ENCODE peak calls at places on chromosomes 4 and X, in nine cellular contexts. T is nucleus accumbens; V is stimulated activated CD8-positive, alpha-beta memory T cell treated with anti-CD3 and anti-CD28 coated beads, Interleukin-4, amount 100 ng/mL, for 4 hours; F is adipocyte; N is NK-92 treated with Interleukin-12 subunit alpha and Interleukin-12 subunit beta, amount 100 ng/mL, for 24 hours; Z is uterus; J is effector memory CD4-positive, alpha-beta T cell; R is BJ; I is RWPE1. P is an unnamed sample.

GRCh38 chrX:130916636-130917422 is 13.8 kb upstream of the ENOX2 start:
- DNase-seq in J (no peak), Z (peak; percentile 33), F (peak; percentile 72), T (peak; percentile 19), I (peak; percentile 31), R (no peak), V (no peak), N (peak; percentile 4), P (peak; percentile 66)

GRCh38 chr4:155629831-155630425 is 36.7 kb upstream of the GUCY1A1 start:
- DNase-seq in T (no peak), N (no peak), F (peak; percentile 68), Z (no peak), I (no peak), R (no peak), V (no peak), J (no peak), P (peak; percentile 35)

GRCh38 chr4:118869808-118870342 is 18.8 kb upstream of the SYNPO2 start:
- DNase-seq in I (no peak), N (no peak), T (no peak), J (no peak), R (no peak), V (no peak), Z (no peak), F (peak; percentile 39), P (peak; percentile 49)

GRCh38 chr4:156779774-156780173 is 191.8 kb downstream of the PDGFC start:
- DNase-seq in T (no peak), V (no peak), R (peak; percentile 68), N (no peak), I (peak; percentile 62), J (no peak), Z (no peak), F (no peak), P (peak; percentile 90)

GRCh38 chr4:150782921-150783320 is 201.0 kb downstream of the MAB21L2 start:
- DNase-seq in I (no peak), T (no peak), V (no peak), F (peak; percentile 39), N (no peak), Z (no peak), J (no peak), R (no peak), P (peak; percentile 53)

GRCh38 chrX:109830704-109831206 is 97.7 kb upstream of the ACSL4 start:
- DNase-seq in R (no peak), J (no peak), V (no peak), N (no peak), Z (no peak), T (no peak), I (no peak), F (peak; percentile 60), P (peak; percentile 68)

GRCh38 chr4:172153694-172154093 is 340.5 kb downstream of the GALNTL6 start:
- DNase-seq in Z (no peak), F (no peak), N (no peak), R (no peak), I (no peak), J (no peak), T (no peak), V (no peak), P (no peak)

GRCh38 chr4:175339100-175339707 is 421.0 kb downstream of the ADAM29 start:
- DNase-seq in N (no peak), R (no peak), I (no peak), J (no peak), F (peak; percentile 39), V (no peak), T (no peak), Z (no peak), P (peak; percentile 76)

GRCh38 chr4:26178874-26179273 is 141.9 kb upstream of the RBPJ start:
- DNase-seq in I (no peak), T (no peak), F (no peak), V (no peak), J (no peak), N (no peak), R (no peak), Z (peak; percentile 27), P (peak; percentile 96)

GRCh38 chr4:185020863-185021761 is 2.8 kb downstream of the HELT start:
- DNase-seq in T (no peak), J (no peak), N (no peak), I (no peak), Z (no peak), R (no peak), F (no peak), V (no peak), P (no peak)

GRCh38 chr4:77044458-77045124 is 31.2 kb downstream of the CCNI start:
- DNase-seq in Z (no peak), F (peak; percentile 80), V (no peak), N (no peak), T (no peak), I (peak; percentile 20), J (no peak), R (no peak), P (peak; percentile 77)

P was measured in choroid plexus epithelial cell.